ENCODE peak calls at places on chromosomes 13 and 19, in nine cellular contexts. One of them, this sample, is unnamed.
A peak's percentile ranks its signal among the peaks of the same experiment; 100 is the strongest.

GRCh38 chr13:26074706-26075105 is 22.9 kb upstream of the SHISA2 start:
- DNase-seq in CD8-positive, alpha-beta memory T cell: no peak
- DNase-seq in endothelial cell of umbilical vein: no peak
- DNase-seq in vagina: no peak
- DNase-seq in neural progenitor cell: no peak
- DNase-seq in breast epithelium: no peak
- DNase-seq in GM23248: peak; percentile 26
- DNase-seq in stomach: no peak
- DNase-seq in osteoblast: no peak
- DNase-seq in this sample: no peak

GRCh38 chr13:33676700-33677048 is 141.3 kb upstream of the RFC3 start:
- DNase-seq in CD8-positive, alpha-beta memory T cell: no peak
- DNase-seq in endothelial cell of umbilical vein: peak; percentile 39
- DNase-seq in vagina: no peak
- DNase-seq in neural progenitor cell: no peak
- DNase-seq in breast epithelium: peak; percentile 55
- DNase-seq in GM23248: peak; percentile 69
- DNase-seq in stomach: peak; percentile 64
- DNase-seq in osteoblast: peak; percentile 95
- DNase-seq in this sample: peak; percentile 30

GRCh38 chr13:27929868-27930267 is 10.1 kb downstream of the PDX1 start:
- DNase-seq in CD8-positive, alpha-beta memory T cell: no peak
- DNase-seq in endothelial cell of umbilical vein: no peak
- DNase-seq in vagina: no peak
- DNase-seq in neural progenitor cell: no peak
- DNase-seq in breast epithelium: no peak
- DNase-seq in GM23248: no peak
- DNase-seq in stomach: no peak
- DNase-seq in osteoblast: no peak
- DNase-seq in this sample: no peak

GRCh38 chr13:97986841-97987240 is 33.4 kb downstream of the IPO5 start:
- DNase-seq in CD8-positive, alpha-beta memory T cell: no peak
- DNase-seq in endothelial cell of umbilical vein: no peak
- DNase-seq in vagina: no peak
- DNase-seq in neural progenitor cell: no peak
- DNase-seq in breast epithelium: no peak
- DNase-seq in GM23248: no peak
- DNase-seq in stomach: no peak
- DNase-seq in osteoblast: no peak
- DNase-seq in this sample: no peak

GRCh38 chr19:4059931-4060620 is 6.6 kb downstream of the ZBTB7A start:
- DNase-seq in CD8-positive, alpha-beta memory T cell: peak; percentile 89
- DNase-seq in endothelial cell of umbilical vein: no peak
- DNase-seq in vagina: peak; percentile 87
- DNase-seq in neural progenitor cell: no peak
- DNase-seq in breast epithelium: no peak
- DNase-seq in GM23248: peak; percentile 85
- DNase-seq in stomach: peak; percentile 73
- DNase-seq in osteoblast: peak; percentile 96
- DNase-seq in this sample: peak; percentile 77

GRCh38 chr13:47472516-47472915 is 528.6 kb downstream of the SUCLA2 start:
- DNase-seq in CD8-positive, alpha-beta memory T cell: no peak
- DNase-seq in endothelial cell of umbilical vein: no peak
- DNase-seq in vagina: no peak
- DNase-seq in neural progenitor cell: no peak
- DNase-seq in breast epithelium: no peak
- DNase-seq in GM23248: no peak
- DNase-seq in stomach: no peak
- DNase-seq in osteoblast: no peak
- DNase-seq in this sample: no peak

GRCh38 chr13:93511011-93511410 is 284.4 kb downstream of the GPC6 start:
- DNase-seq in CD8-positive, alpha-beta memory T cell: no peak
- DNase-seq in endothelial cell of umbilical vein: no peak
- DNase-seq in vagina: no peak
- DNase-seq in neural progenitor cell: no peak
- DNase-seq in breast epithelium: no peak
- DNase-seq in GM23248: no peak
- DNase-seq in stomach: no peak
- DNase-seq in osteoblast: no peak
- DNase-seq in this sample: no peak

GRCh38 chr13:79830945-79831344 is 350.0 kb downstream of the NDFIP2 start:
- DNase-seq in CD8-positive, alpha-beta memory T cell: no peak
- DNase-seq in endothelial cell of umbilical vein: no peak
- DNase-seq in vagina: no peak
- DNase-seq in neural progenitor cell: no peak
- DNase-seq in breast epithelium: no peak
- DNase-seq in GM23248: no peak
- DNase-seq in stomach: no peak
- DNase-seq in osteoblast: no peak
- DNase-seq in this sample: no peak

GRCh38 chr13:110616103-110617101 is 1.1 kb downstream of the NAXD start:
- DNase-seq in CD8-positive, alpha-beta memory T cell: no peak
- DNase-seq in endothelial cell of umbilical vein: peak; percentile 38
- DNase-seq in vagina: no peak
- DNase-seq in neural progenitor cell: peak; percentile 56
- DNase-seq in breast epithelium: peak; percentile 78
- DNase-seq in GM23248: peak; percentile 94
- DNase-seq in stomach: peak; percentile 55
- DNase-seq in osteoblast: peak; percentile 96
- DNase-seq in this sample: no peak

GRCh38 chr19:49590971-49591730 is at the start of gene PRR12:
- DNase-seq in CD8-positive, alpha-beta memory T cell: peak; percentile 85
- DNase-seq in endothelial cell of umbilical vein: peak; percentile 71
- DNase-seq in vagina: no peak
- DNase-seq in neural progenitor cell: peak; percentile 88
- DNase-seq in breast epithelium: no peak
- DNase-seq in GM23248: peak; percentile 84
- DNase-seq in stomach: peak; percentile 59
- DNase-seq in osteoblast: peak; percentile 98
- DNase-seq in this sample: peak; percentile 65

GRCh38 chr19:35251456-35251855 is 2.7 kb downstream of the LSR start:
- DNase-seq in CD8-positive, alpha-beta memory T cell: no peak
- DNase-seq in endothelial cell of umbilical vein: no peak
- DNase-seq in vagina: peak; percentile 69
- DNase-seq in neural progenitor cell: no peak
- DNase-seq in breast epithelium: no peak
- DNase-seq in GM23248: no peak
- DNase-seq in stomach: no peak
- DNase-seq in osteoblast: no peak
- DNase-seq in this sample: no peak

GRCh38 chr19:35248310-35249145 is at the start of gene LSR:
- DNase-seq in CD8-positive, alpha-beta memory T cell: peak; percentile 89
- DNase-seq in endothelial cell of umbilical vein: no peak
- DNase-seq in vagina: peak; percentile 88
- DNase-seq in neural progenitor cell: peak; percentile 97
- DNase-seq in breast epithelium: peak; percentile 89
- DNase-seq in GM23248: no peak
- DNase-seq in stomach: peak; percentile 94
- DNase-seq in osteoblast: peak; percentile 65
- DNase-seq in this sample: no peak

GRCh38 chr19:35249146-35249847 is 495 bp downstream of the LSR start:
- DNase-seq in CD8-positive, alpha-beta memory T cell: no peak
- DNase-seq in endothelial cell of umbilical vein: no peak
- DNase-seq in vagina: peak; percentile 47
- DNase-seq in neural progenitor cell: peak; percentile 65
- DNase-seq in breast epithelium: no peak
- DNase-seq in GM23248: no peak
- DNase-seq in stomach: no peak
- DNase-seq in osteoblast: peak; percentile 53
- DNase-seq in this sample: no peak

GRCh38 chr19:35247526-35248309 is 1.1 kb upstream of the LSR start:
- DNase-seq in CD8-positive, alpha-beta memory T cell: peak; percentile 63
- DNase-seq in endothelial cell of umbilical vein: no peak
- DNase-seq in vagina: peak; percentile 69
- DNase-seq in neural progenitor cell: peak; percentile 98
- DNase-seq in breast epithelium: peak; percentile 86
- DNase-seq in GM23248: no peak
- DNase-seq in stomach: peak; percentile 93
- DNase-seq in osteoblast: no peak
- DNase-seq in this sample: no peak

GRCh38 chr19:35249848-35250711 is 1.3 kb downstream of the LSR start:
- DNase-seq in CD8-positive, alpha-beta memory T cell: no peak
- DNase-seq in endothelial cell of umbilical vein: no peak
- DNase-seq in vagina: peak; percentile 79
- DNase-seq in neural progenitor cell: no peak
- DNase-seq in breast epithelium: no peak
- DNase-seq in GM23248: no peak
- DNase-seq in stomach: no peak
- DNase-seq in osteoblast: peak; percentile 78
- DNase-seq in this sample: no peak
- H3K27ac ChIP-seq in CD8-positive, alpha-beta memory T cell: peak overlapping the region; percentile 88
- H3K27ac ChIP-seq in endothelial cell of umbilical vein: no peak overlapping the region
- H3K27ac ChIP-seq in vagina: no peak overlapping the region
- H3K27ac ChIP-seq in neural progenitor cell: no peak overlapping the region
- H3K27ac ChIP-seq in breast epithelium: peak overlapping the region; percentile 97
- H3K27ac ChIP-seq in GM23248: no peak overlapping the region
- H3K27ac ChIP-seq in stomach: peak overlapping the region; percentile 94
- H3K27ac ChIP-seq in osteoblast: no peak overlapping the region
- H3K27ac ChIP-seq in this sample: no peak overlapping the region

GRCh38 chr19:44748426-44749254 is at the start of gene BCL3:
- DNase-seq in CD8-positive, alpha-beta memory T cell: peak; percentile 86
- DNase-seq in endothelial cell of umbilical vein: peak; percentile 40
- DNase-seq in vagina: no peak
- DNase-seq in neural progenitor cell: peak; percentile 53
- DNase-seq in breast epithelium: peak; percentile 68
- DNase-seq in GM23248: peak; percentile 79
- DNase-seq in stomach: peak; percentile 80
- DNase-seq in osteoblast: peak; percentile 96
- DNase-seq in this sample: peak; percentile 84

GRCh38 chr19:44752123-44752815 is 3.8 kb downstream of the BCL3 start:
- DNase-seq in CD8-positive, alpha-beta memory T cell: no peak
- DNase-seq in endothelial cell of umbilical vein: no peak
- DNase-seq in vagina: no peak
- DNase-seq in neural progenitor cell: no peak
- DNase-seq in breast epithelium: no peak
- DNase-seq in GM23248: no peak
- DNase-seq in stomach: no peak
- DNase-seq in osteoblast: no peak
- DNase-seq in this sample: no peak

GRCh38 chr19:44749994-44750393 is 1.5 kb downstream of the BCL3 start:
- DNase-seq in CD8-positive, alpha-beta memory T cell: no peak
- DNase-seq in endothelial cell of umbilical vein: no peak
- DNase-seq in vagina: no peak
- DNase-seq in neural progenitor cell: no peak
- DNase-seq in breast epithelium: no peak
- DNase-seq in GM23248: no peak
- DNase-seq in stomach: no peak
- DNase-seq in osteoblast: no peak
- DNase-seq in this sample: no peak

GRCh38 chr19:44749318-44749717 is 810 bp downstream of the BCL3 start:
- DNase-seq in CD8-positive, alpha-beta memory T cell: no peak
- DNase-seq in endothelial cell of umbilical vein: no peak
- DNase-seq in vagina: no peak
- DNase-seq in neural progenitor cell: no peak
- DNase-seq in breast epithelium: no peak
- DNase-seq in GM23248: peak; percentile 37
- DNase-seq in stomach: no peak
- DNase-seq in osteoblast: no peak
- DNase-seq in this sample: no peak

DNA sequence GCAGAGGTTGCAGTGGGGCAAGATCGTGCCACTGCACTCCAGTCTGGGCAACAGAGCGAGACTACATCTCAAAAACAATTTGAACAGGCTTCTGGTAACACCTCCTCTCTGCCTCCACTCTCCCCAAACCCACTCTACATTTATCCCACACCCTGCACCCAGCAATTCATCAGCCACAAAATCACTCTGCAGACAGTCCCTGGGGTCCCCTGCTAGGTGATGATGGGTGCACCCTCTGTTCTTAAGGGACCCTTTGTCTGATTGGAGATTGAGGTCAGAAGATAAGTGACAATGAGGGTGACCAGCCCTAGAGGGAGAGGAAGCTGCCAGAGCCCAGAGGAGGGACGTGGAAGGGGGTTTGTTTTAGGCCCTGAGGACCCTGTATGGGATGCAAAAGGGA is 2.2 kb downstream of the BCL3 start:
- DNase-seq in CD8-positive, alpha-beta memory T cell: no peak
- DNase-seq in endothelial cell of umbilical vein: no peak
- DNase-seq in vagina: no peak
- DNase-seq in neural progenitor cell: no peak
- DNase-seq in breast epithelium: no peak
- DNase-seq in GM23248: no peak
- DNase-seq in stomach: no peak
- DNase-seq in osteoblast: no peak
- DNase-seq in this sample: no peak
- H3K4me1 ChIP-seq in CD8-positive, alpha-beta memory T cell: peaks cover 60% of the 10 kb centered on the region
- H3K4me1 ChIP-seq in endothelial cell of umbilical vein: peaks cover 40% of the 10 kb centered on the region
- H3K4me1 ChIP-seq in vagina: peaks cover 77% of the 10 kb centered on the region
- H3K4me1 ChIP-seq in neural progenitor cell: peaks cover 10% of the 10 kb centered on the region
- H3K4me1 ChIP-seq in breast epithelium: peaks cover 30% of the 10 kb centered on the region
- H3K4me1 ChIP-seq in GM23248: peaks cover 48% of the 10 kb centered on the region
- H3K4me1 ChIP-seq in stomach: peaks cover 77% of the 10 kb centered on the region
- H3K4me1 ChIP-seq in osteoblast: peaks cover 70% of the 10 kb centered on the region
- H3K4me1 ChIP-seq in this sample: peaks cover 82% of the 10 kb centered on the region

DNA sequence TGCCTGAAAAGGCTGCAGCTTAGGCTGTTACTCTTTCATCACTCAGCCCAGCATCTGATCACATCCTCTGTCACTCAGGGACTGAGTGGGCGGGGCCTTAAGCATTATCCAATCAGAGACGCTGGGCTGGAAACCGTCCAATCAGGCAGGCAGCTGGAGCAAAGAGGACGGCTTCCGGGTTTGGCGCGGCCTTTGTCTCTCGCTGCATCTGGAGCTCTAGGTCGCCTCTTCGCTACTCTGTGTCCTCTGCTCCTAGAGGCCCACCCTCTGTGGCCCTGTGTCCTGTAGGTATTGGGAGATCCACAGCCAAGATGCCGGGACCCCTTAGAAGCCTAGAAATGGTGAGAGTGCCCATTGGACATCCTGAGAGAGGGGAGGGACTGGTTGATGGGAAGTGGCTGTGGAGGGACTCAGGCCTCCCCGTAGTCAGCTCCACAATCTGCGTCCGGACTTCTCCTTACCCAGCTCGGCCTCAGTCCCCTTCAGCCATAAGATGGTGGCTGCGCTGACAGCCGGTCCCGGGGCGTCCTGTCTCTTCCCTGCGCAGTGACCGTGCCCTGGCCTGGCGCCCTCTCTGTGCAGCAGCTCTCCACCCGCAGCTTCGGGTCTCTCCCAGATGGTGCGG is at the start of gene ZNF486:
- DNase-seq in CD8-positive, alpha-beta memory T cell: peak; percentile 97
- DNase-seq in endothelial cell of umbilical vein: peak; percentile 95
- DNase-seq in vagina: peak; percentile 97
- DNase-seq in neural progenitor cell: peak; percentile 98
- DNase-seq in breast epithelium: peak; percentile 99
- DNase-seq in GM23248: peak; percentile 99
- DNase-seq in stomach: peak; percentile 97
- DNase-seq in osteoblast: peak; percentile 91
- DNase-seq in this sample: peak; percentile 94
- H3K27ac ChIP-seq in CD8-positive, alpha-beta memory T cell: peak within 1 kb of the TSS; percentile 71
- H3K27ac ChIP-seq in endothelial cell of umbilical vein: peak within 1 kb of the TSS; percentile 94
- H3K27ac ChIP-seq in vagina: peak within 1 kb of the TSS; percentile 81
- H3K27ac ChIP-seq in neural progenitor cell: peak within 1 kb of the TSS; percentile 91
- H3K27ac ChIP-seq in breast epithelium: peak within 1 kb of the TSS; percentile 74
- H3K27ac ChIP-seq in GM23248: peak within 1 kb of the TSS; percentile 93
- H3K27ac ChIP-seq in stomach: peak within 1 kb of the TSS; percentile 79
- H3K27ac ChIP-seq in osteoblast: peak within 1 kb of the TSS; percentile 97
- H3K27ac ChIP-seq in this sample: peak within 1 kb of the TSS; percentile 71

GRCh38 chr19:53900191-53900860 is 8.8 kb upstream of the CACNG7 start:
- DNase-seq in CD8-positive, alpha-beta memory T cell: no peak
- DNase-seq in endothelial cell of umbilical vein: no peak
- DNase-seq in vagina: no peak
- DNase-seq in neural progenitor cell: no peak
- DNase-seq in breast epithelium: no peak
- DNase-seq in GM23248: no peak
- DNase-seq in stomach: no peak
- DNase-seq in osteoblast: peak; percentile 65
- DNase-seq in this sample: no peak
- H3K4me1 ChIP-seq in CD8-positive, alpha-beta memory T cell: no peaks in the 10 kb centered on the region
- H3K4me1 ChIP-seq in endothelial cell of umbilical vein: no peaks in the 10 kb centered on the region
- H3K4me1 ChIP-seq in vagina: no peaks in the 10 kb centered on the region
- H3K4me1 ChIP-seq in neural progenitor cell: peaks cover 6% of the 10 kb centered on the region
- H3K4me1 ChIP-seq in breast epithelium: no peaks in the 10 kb centered on the region
- H3K4me1 ChIP-seq in GM23248: no peaks in the 10 kb centered on the region
- H3K4me1 ChIP-seq in stomach: no peaks in the 10 kb centered on the region
- H3K4me1 ChIP-seq in osteoblast: no peaks in the 10 kb centered on the region
- H3K4me1 ChIP-seq in this sample: no peaks in the 10 kb centered on the region

This sample was measured in heart right ventricle.